ENCODE peak calls at places on chromosomes 1 and 21, in nine cellular contexts. X is endothelial cell of umbilical vein; Q is Panc1; A is RWPE2; V is heart right ventricle; E is adrenal gland; R is CD8-positive, alpha-beta T cell; Z is stomach; Y is fibroblast of lung. W is an unnamed sample. For H3K27me3, the result is how much of the 10 kb centered on the place peaks cover.

GRCh38 chr1:59669752-59670312 is 144.9 kb upstream of the HOOK1 start:
- DNase-seq in E (peak), A (no peak), X (no peak), V (peak), R (no peak), Z (no peak), Q (no peak), Y (peak), W (peak)

GRCh38 chr21:42013338-42013737 is 3.2 kb upstream of the ZBTB21 start:
- DNase-seq in E (no peak), A (no peak), X (no peak), Z (no peak), Q (no peak), Y (no peak), R (no peak), V (no peak), W (peak)

GRCh38 chr1:94707321-94708298 is 112.5 kb upstream of the SLC44A3 start:
- DNase-seq in V (peak), Q (no peak), A (no peak), E (no peak), Y (no peak), Z (no peak), X (no peak), R (no peak), W (peak)

GRCh38 chr1:18007391-18008106 is 100.0 kb upstream of the IGSF21 start:
- DNase-seq in A (no peak), X (no peak), E (no peak), Q (no peak), Z (no peak), R (no peak), V (no peak), Y (no peak), W (no peak)

GRCh38 chr1:228170666-228171065 is 5.1 kb downstream of the IBA57 start:
- DNase-seq in E (no peak), X (no peak), A (no peak), V (no peak), Y (no peak), Q (no peak), Z (no peak), R (no peak), W (no peak)

GRCh38 chr1:66532798-66533783 is 862 bp upstream of the SGIP1 start:
- DNase-seq in E (no peak), X (peak), Q (no peak), Z (no peak), A (no peak), Y (peak), V (peak), R (no peak), W (peak)

GRCh38 chr21:46077674-46078101 is 20.2 kb upstream of the COL6A2 start:
- DNase-seq in Q (no peak), E (no peak), R (peak), X (no peak), Y (no peak), V (no peak), A (no peak), Z (peak), W (no peak)

GRCh38 chr1:111770916-111771315 is 15.2 kb downstream of the DDX20 start:
- DNase-seq in Q (no peak), Y (no peak), E (no peak), A (no peak), X (no peak), R (no peak), V (no peak), Z (no peak), W (no peak)

GRCh38 chr1:55825486-55825885 is 610.3 kb upstream of the USP24 start:
- DNase-seq in X (no peak), E (no peak), V (no peak), Y (no peak), Q (no peak), Z (no peak), A (no peak), R (no peak), W (no peak)

GRCh38 chr1:210104103-210104502 is 128.5 kb upstream of the SERTAD4 start:
- DNase-seq in Q (no peak), X (no peak), A (no peak), R (no peak), Z (no peak), E (no peak), V (no peak), Y (no peak), W (no peak)

GRCh38 chr1:241706257-241706656 is 54.2 kb downstream of the WDR64 start:
- DNase-seq in Z (no peak), V (no peak), A (no peak), Y (peak), E (no peak), Q (no peak), R (no peak), X (no peak), W (no peak)

GRCh38 chr1:58477390-58477789 is 69.1 kb downstream of the OMA1 start:
- DNase-seq in Q (no peak), E (no peak), A (no peak), Y (peak), X (no peak), V (no peak), Z (no peak), R (no peak), W (no peak)

GRCh38 chr1:28755701-28756100 is 19.0 kb downstream of the YTHDF2 start:
- DNase-seq in A (no peak), Z (no peak), V (no peak), Q (no peak), X (no peak), E (no peak), Y (peak), R (no peak), W (no peak)

GRCh38 chr1:6873298-6874015 is 88.2 kb downstream of the CAMTA1 start:
- DNase-seq in E (no peak), Z (no peak), V (no peak), Q (no peak), R (no peak), Y (peak), A (no peak), X (no peak), W (no peak)

GRCh38 chr1:98045211-98046030 is 124.6 kb upstream of the DPYD start:
- DNase-seq in V (no peak), Z (peak), A (peak), Y (peak), X (peak), E (no peak), R (peak), Q (no peak), W (peak)

GRCh38 chr1:54876814-54877213 is 10.2 kb downstream of the DHCR24 start:
- DNase-seq in Z (no peak), Y (no peak), Q (no peak), A (no peak), R (no peak), X (no peak), V (no peak), E (no peak), W (no peak)

GRCh38 chr1:50352428-50352827 is 70.8 kb downstream of the DMRTA2 start:
- DNase-seq in V (no peak), Q (no peak), X (no peak), E (peak), R (no peak), Y (peak), A (no peak), Z (no peak), W (no peak)
- H3K27me3 ChIP-seq in V (under half), Q (under half), X (under half), E (under half), R (under half), Y (under half), A (under half), Z (under half), W (under half)

GRCh38 chr1:245825128-245825901 is 670.5 kb downstream of the KIF26B start:
- DNase-seq in R (no peak), A (no peak), Z (no peak), V (peak), Q (no peak), X (no peak), E (no peak), Y (peak), W (peak)
- TF ChIP-seq CTCF in R (no peak), A (no peak), Z (no peak), V (peak), Q (peak), X (no peak), E (no peak), Y (peak), W (peak)

DNA sequence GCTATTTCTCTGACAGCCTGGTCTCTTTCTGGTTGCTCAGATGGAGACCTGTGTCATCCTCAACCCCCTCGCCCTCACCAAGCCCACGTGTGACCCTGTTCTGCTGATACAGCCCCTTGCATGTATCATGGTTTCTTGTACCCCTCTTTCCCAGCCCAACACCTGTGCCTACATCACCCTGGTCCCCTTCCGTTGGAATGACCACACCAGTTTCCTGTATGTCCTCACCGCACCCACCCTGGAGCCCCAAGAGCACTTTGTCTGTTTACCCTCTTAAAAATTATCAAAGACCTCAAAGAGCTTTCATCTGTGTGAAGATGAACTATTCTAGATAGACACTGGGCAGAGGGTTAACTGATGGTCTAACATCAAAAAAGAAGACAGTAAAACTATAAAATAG is 179.5 kb downstream of the GALNT2 start:
- DNase-seq in R (no peak), Q (no peak), Y (no peak), V (no peak), A (no peak), X (no peak), Z (no peak), E (no peak), W (no peak)
- H3K4me3 ChIP-seq in R (no peak), Q (no peak), Y (no peak), V (no peak), A (no peak), X (no peak), Z (no peak), E (no peak), W (no peak)

GRCh38 chr1:245580651-245581050 is 425.9 kb downstream of the KIF26B start:
- DNase-seq in E (no peak), A (no peak), Z (no peak), R (no peak), Q (no peak), X (no peak), V (no peak), Y (no peak), W (no peak)
- H3K27me3 ChIP-seq in E (under half), A (under half), Z (under half), R (under half), Q (under half), X (under half), V (under half), Y (under half), W (under half)